ENCODE peak calls at places on chromosomes 2 and 18, in nine cellular contexts. B is MM.1S, F is small intestine, S is astrocyte, H is A673, D is Karpas-422, K is endothelial cell of umbilical vein, T is RWPE2, N is colonic mucosa. L is an unnamed sample.

GRCh38 chr2:19176172-19176852 is 182.1 kb downstream of the OSR1 start:
- DNase-seq in K (no peak), B (no peak), F (no peak), N (no peak), H (no peak), S (peak; percentile 21), D (no peak), T (no peak), L (no peak)

GRCh38 chr2:126831234-126832005 is 67.3 kb upstream of the TEX51 start:
- DNase-seq in N (no peak), S (no peak), B (no peak), H (no peak), K (peak; percentile 3), F (no peak), D (no peak), T (no peak), L (no peak)

GRCh38 chr2:207926133-207927076 is 98.9 kb downstream of the PLEKHM3 start:
- DNase-seq in K (peak; percentile 59), F (no peak), B (no peak), N (no peak), S (peak; percentile 66), D (no peak), H (no peak), T (no peak), L (no peak)

GRCh38 chr18:79399275-79400081 is 3.7 kb downstream of the NFATC1 start:
- DNase-seq in T (no peak), K (peak; percentile 36), D (peak; percentile 85), S (no peak), N (no peak), H (no peak), B (no peak), F (no peak), L (no peak)

GRCh38 chr2:215063526-215063925 is 74.9 kb downstream of the ABCA12 start:
- DNase-seq in K (no peak), T (no peak), H (no peak), D (no peak), N (no peak), F (no peak), B (no peak), S (no peak), L (no peak)

GRCh38 chr18:76126327-76126726 is 368.7 kb downstream of the ZNF516 start:
- DNase-seq in S (no peak), N (no peak), F (no peak), B (no peak), H (no peak), K (no peak), D (no peak), T (no peak), L (no peak)

GRCh38 chr2:169089182-169089581 is 19.8 kb downstream of the DHRS9 start:
- DNase-seq in H (no peak), K (no peak), N (no peak), T (no peak), F (no peak), S (no peak), D (no peak), B (no peak), L (no peak)

GRCh38 chr2:133948610-133949290 is 305.1 kb upstream of the MGAT5 start:
- DNase-seq in K (no peak), B (no peak), S (no peak), D (no peak), H (no peak), T (no peak), N (no peak), F (no peak), L (no peak)

GRCh38 chr2:128786800-128787478 is 468.3 kb upstream of the HS6ST1 start:
- DNase-seq in S (peak; percentile 28), H (peak; percentile 59), D (no peak), B (no peak), N (peak; percentile 11), K (no peak), T (no peak), F (no peak), L (no peak)

GRCh38 chr2:138536302-138536701 is 34.7 kb downstream of the SPOPL start:
- DNase-seq in S (peak; percentile 44), B (no peak), N (no peak), K (no peak), T (no peak), H (peak; percentile 30), D (peak; percentile 54), F (no peak), L (peak; percentile 44)

GRCh38 chr2:174634130-174635014 is 36.8 kb upstream of the WIPF1 start:
- DNase-seq in B (peak; percentile 68), T (no peak), N (no peak), D (peak; percentile 83), H (no peak), F (peak; percentile 54), S (no peak), K (peak; percentile 31), L (no peak)

GRCh38 chr2:15812187-15812830 is 128.0 kb upstream of the MYCN start:
- DNase-seq in F (no peak), T (no peak), S (no peak), N (no peak), D (no peak), K (no peak), B (no peak), H (no peak), L (no peak)

GRCh38 chr18:27599202-27599829 is 414.2 kb upstream of the CHST9 start:
- DNase-seq in F (peak; percentile 57), T (no peak), S (no peak), K (peak; percentile 33), H (peak; percentile 58), N (peak; percentile 52), B (peak; percentile 42), D (peak; percentile 83), L (no peak)

GRCh38 chr2:177419274-177419673 is 26.7 kb downstream of the AGPS start:
- DNase-seq in B (no peak), F (no peak), D (no peak), N (no peak), H (peak; percentile 40), T (no peak), K (no peak), S (peak; percentile 65), L (peak; percentile 62)

GRCh38 chr2:31523871-31524492 is 56.8 kb downstream of the SRD5A2 start:
- DNase-seq in N (peak; percentile 74), D (peak; percentile 88), H (peak; percentile 72), T (no peak), B (peak; percentile 67), F (peak; percentile 77), S (peak; percentile 15), K (peak; percentile 35), L (peak; percentile 42)

GRCh38 chr2:221025397-221025796 is 546.7 kb downstream of the EPHA4 start:
- DNase-seq in N (no peak), B (no peak), H (no peak), S (no peak), T (no peak), F (no peak), D (no peak), K (peak; percentile 81), L (no peak)

GRCh38 chr18:73752546-73752945 is 395.1 kb downstream of the FBXO15 start:
- DNase-seq in B (no peak), T (no peak), N (no peak), S (peak; percentile 73), F (no peak), D (no peak), H (no peak), K (no peak), L (peak; percentile 52)

GRCh38 chr18:73752965-73753364 is 394.7 kb downstream of the FBXO15 start:
- DNase-seq in T (no peak), H (no peak), B (no peak), S (peak; percentile 35), N (no peak), F (no peak), K (no peak), D (no peak), L (no peak)

GRCh38 chr18:73750052-73750451 is 397.6 kb downstream of the FBXO15 start:
- DNase-seq in F (no peak), T (no peak), N (no peak), S (no peak), H (no peak), K (no peak), B (no peak), D (no peak), L (no peak)

GRCh38 chr18:73749304-73749703 is 398.3 kb downstream of the FBXO15 start:
- DNase-seq in B (no peak), F (no peak), S (no peak), K (no peak), D (no peak), N (no peak), T (no peak), H (no peak), L (peak; percentile 82)
- H3K4me1 ChIP-seq in B (no peaks in the 10 kb centered on the region), F (no peaks in the 10 kb centered on the region), S (peaks cover 6% of the 10 kb centered on the region), K (no peaks in the 10 kb centered on the region), D (no peaks in the 10 kb centered on the region), N (no peaks in the 10 kb centered on the region), T (peaks cover 23% of the 10 kb centered on the region), H (no peaks in the 10 kb centered on the region), L (peaks cover 16% of the 10 kb centered on the region)

DNA sequence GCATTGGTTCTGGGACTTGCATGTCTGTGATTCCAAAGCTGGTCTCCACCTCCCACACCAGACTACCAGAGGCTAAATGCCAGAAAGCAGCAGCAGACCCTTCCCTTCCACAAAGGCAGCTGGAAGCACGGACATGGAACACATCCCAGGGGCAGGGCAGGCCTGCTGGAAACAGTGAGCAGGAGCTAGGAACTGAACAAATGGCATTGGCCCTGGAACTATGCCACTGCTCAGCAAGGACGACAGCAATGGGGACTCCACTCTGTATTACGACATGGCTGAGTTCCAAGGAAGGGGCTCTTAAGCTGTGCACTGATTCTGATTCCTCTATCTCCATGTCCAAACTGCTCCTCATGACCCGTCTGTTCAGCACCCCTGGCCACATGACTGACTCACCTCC is 77.8 kb upstream of the TFCP2L1 start:
- DNase-seq in N (no peak), T (no peak), D (no peak), S (no peak), K (no peak), F (no peak), B (no peak), H (no peak), L (no peak)
- H3K4me1 ChIP-seq in N (peaks cover 4% of the 10 kb centered on the region), T (peaks cover 32% of the 10 kb centered on the region), D (peaks cover 5% of the 10 kb centered on the region), S (peaks cover 39% of the 10 kb centered on the region), K (peaks cover 39% of the 10 kb centered on the region), F (no peaks in the 10 kb centered on the region), B (no peaks in the 10 kb centered on the region), H (no peaks in the 10 kb centered on the region), L (peaks cover 29% of the 10 kb centered on the region)

DNA sequence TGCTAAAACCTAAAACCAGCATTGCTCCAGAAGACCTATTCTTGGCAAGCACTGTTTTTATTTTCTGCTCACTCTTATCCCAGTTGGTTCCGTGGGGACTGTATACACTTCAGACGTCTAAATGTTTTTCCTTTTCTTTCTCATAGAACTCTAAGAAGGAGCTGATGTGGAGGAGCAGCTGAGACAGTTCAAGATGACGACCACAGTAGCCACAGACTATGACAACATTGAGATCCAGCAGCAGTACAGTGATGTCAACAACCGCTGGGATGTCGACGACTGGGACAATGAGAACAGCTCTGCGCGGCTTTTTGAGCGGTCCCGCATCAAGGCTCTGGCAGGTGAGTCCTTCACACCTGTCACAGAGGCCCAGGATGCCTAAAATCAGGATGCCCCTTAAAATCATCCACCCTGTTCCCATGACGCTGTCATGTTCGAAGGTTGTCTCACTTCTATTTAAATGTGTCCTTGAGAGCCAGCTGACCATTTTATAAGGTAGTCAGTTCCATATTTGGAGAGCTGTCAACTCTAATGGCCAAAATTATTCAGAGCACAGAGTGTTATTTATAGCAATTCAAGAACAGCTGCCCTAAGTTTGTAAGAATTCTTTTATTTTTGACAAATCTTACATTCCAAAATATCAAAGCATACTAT is 70.2 kb downstream of the SPTBN1 start:
- DNase-seq in B (no peak), F (no peak), T (no peak), S (no peak), D (no peak), N (no peak), H (no peak), K (no peak), L (no peak)
- H3K4me1 ChIP-seq in B (peaks cover 61% of the 10 kb centered on the region), F (no peaks in the 10 kb centered on the region), T (peaks cover 28% of the 10 kb centered on the region), S (peaks cover 42% of the 10 kb centered on the region), D (no peaks in the 10 kb centered on the region), N (no peaks in the 10 kb centered on the region), H (peaks cover 11% of the 10 kb centered on the region), K (peaks cover 17% of the 10 kb centered on the region), L (peaks cover 18% of the 10 kb centered on the region)

GRCh38 chr2:172442072-172442895 is 14.9 kb downstream of the ITGA6 start:
- DNase-seq in K (peak; percentile 69), H (no peak), S (peak; percentile 96), N (peak; percentile 88), D (no peak), F (peak; percentile 99), T (peak; percentile 99), B (no peak), L (peak; percentile 99)
- H3K4me1 ChIP-seq in K (peaks cover 65% of the 10 kb centered on the region), H (peaks cover 69% of the 10 kb centered on the region), S (peaks cover 42% of the 10 kb centered on the region), N (peaks cover 8% of the 10 kb centered on the region), D (peaks cover 9% of the 10 kb centered on the region), F (peaks cover 16% of the 10 kb centered on the region), T (peaks cover 77% of the 10 kb centered on the region), B (peaks cover 43% of the 10 kb centered on the region), L (peaks cover 69% of the 10 kb centered on the region)

L was measured in foreskin keratinocyte.